ENCODE peak calls at places on chromosome 1, in eight cellular contexts. H is cardiac fibroblast, M is AG04450, I is astrocyte, P is GM06990, B is adrenal gland, U is neural progenitor cell, D is heart left ventricle. V is an unnamed sample.

GRCh38 chr1:168833801-168834224 is 104.8 kb upstream of the DPT start:
- DNase-seq in H (no peak), M (no peak), I (no peak), P (no peak), B (no peak), U (no peak), D (no peak), V (no peak)

GRCh38 chr1:13593511-13594131 is 10.0 kb downstream of the PDPN start:
- DNase-seq in H (peak; percentile 83), M (no peak), I (peak; percentile 96), P (no peak), B (no peak), U (peak; percentile 62), D (peak; percentile 34), V (no peak)

GRCh38 chr1:37989381-37989930 is 366 bp downstream of the SF3A3 start:
- DNase-seq in H (peak; percentile 22), M (no peak), I (peak; percentile 32), P (no peak), B (no peak), U (peak; percentile 75), D (no peak), V (peak; percentile 48)

GRCh38 chr1:111736548-111737215 is 2.5 kb downstream of the INKA2 start:
- DNase-seq in H (peak; percentile 74), M (no peak), I (no peak), P (no peak), B (peak; percentile 35), U (peak; percentile 31), D (peak; percentile 84), V (no peak)

GRCh38 chr1:147781056-147781471 is 20.7 kb upstream of the GJA5 start:
- DNase-seq in H (peak; percentile 62), M (no peak), I (peak; percentile 25), P (no peak), B (no peak), U (peak; percentile 57), D (no peak), V (no peak)

GRCh38 chr1:182032251-182032650 is 29.3 kb downstream of the ZNF648 start:
- DNase-seq in H (no peak), M (no peak), I (no peak), P (no peak), B (no peak), U (peak; percentile 18), D (no peak), V (no peak)

GRCh38 chr1:39758556-39759435 is 12.4 kb downstream of the OXCT2 start:
- DNase-seq in H (no peak), M (no peak), I (no peak), P (no peak), B (no peak), U (no peak), D (no peak), V (no peak)

GRCh38 chr1:106749906-106750305 is 306.6 kb upstream of the PRMT6 start:
- DNase-seq in H (no peak), M (no peak), I (no peak), P (no peak), B (no peak), U (no peak), D (no peak), V (no peak)

GRCh38 chr1:234400773-234401172 is 27.5 kb downstream of the COA6 start:
- DNase-seq in H (peak; percentile 22), M (no peak), I (no peak), P (no peak), B (no peak), U (no peak), D (no peak), V (peak; percentile 32)

GRCh38 chr1:244313346-244313745 is 138.4 kb downstream of the ADSS2 start:
- DNase-seq in H (no peak), M (no peak), I (no peak), P (no peak), B (no peak), U (no peak), D (no peak), V (no peak)

GRCh38 chr1:26787381-26787705 is 407 bp upstream of the PIGV start:
- DNase-seq in H (no peak), M (no peak), I (peak; percentile 59), P (no peak), B (no peak), U (peak; percentile 87), D (no peak), V (no peak)

GRCh38 chr1:5896706-5897105 is 95.5 kb downstream of the NPHP4 start:
- DNase-seq in H (no peak), M (no peak), I (no peak), P (no peak), B (no peak), U (peak; percentile 73), D (no peak), V (no peak)

GRCh38 chr1:33248244-33248643 is 8.0 kb upstream of the ZNF362 start:
- DNase-seq in H (no peak), M (no peak), I (no peak), P (no peak), B (no peak), U (no peak), D (no peak), V (no peak)

GRCh38 chr1:118249641-118250040 is 64.6 kb upstream of the SPAG17 start:
- DNase-seq in H (no peak), M (no peak), I (no peak), P (no peak), B (no peak), U (peak; percentile 32), D (no peak), V (no peak)

GRCh38 chr1:5740865-5741860 is 251.1 kb downstream of the NPHP4 start:
- DNase-seq in H (no peak), M (no peak), I (no peak), P (no peak), B (no peak), U (no peak), D (no peak), V (no peak)

GRCh38 chr1:21938791-21939538 is 1.9 kb upstream of the HSPG2 start:
- DNase-seq in H (peak; percentile 69), M (no peak), I (peak; percentile 47), P (no peak), B (no peak), U (no peak), D (no peak), V (no peak)

GRCh38 chr1:22711071-22711470 is 432 bp downstream of the EPHB2 start:
- DNase-seq in H (no peak), M (no peak), I (no peak), P (no peak), B (no peak), U (peak; percentile 53), D (no peak), V (no peak)

GRCh38 chr1:227886993-227887696 is 60.6 kb downstream of the WNT9A start:
- DNase-seq in H (peak; percentile 47), M (peak; percentile 30), I (peak; percentile 37), P (no peak), B (no peak), U (peak; percentile 61), D (peak; percentile 81), V (peak; percentile 42)

GRCh38 chr1:55747285-55747890 is 532.2 kb upstream of the USP24 start:
- DNase-seq in H (peak; percentile 74), M (peak; percentile 53), I (peak; percentile 25), P (no peak), B (no peak), U (no peak), D (peak; percentile 36), V (no peak)

GRCh38 chr1:99527078-99527477 is 118.8 kb upstream of the PALMD start:
- DNase-seq in H (peak; percentile 56), M (no peak), I (no peak), P (no peak), B (no peak), U (no peak), D (no peak), V (no peak)

GRCh38 chr1:30043731-30044408 is 679.5 kb downstream of the MATN1 start:
- DNase-seq in H (no peak), M (no peak), I (no peak), P (no peak), B (no peak), U (no peak), D (no peak), V (no peak)

GRCh38 chr1:23989249-23989648 is 9.1 kb upstream of the SRSF10 start:
- DNase-seq in H (no peak), M (no peak), I (no peak), P (no peak), B (no peak), U (no peak), D (no peak), V (no peak)

GRCh38 chr1:53288247-53289049 is 39.4 kb downstream of the LRP8 start:
- DNase-seq in H (no peak), M (no peak), I (no peak), P (no peak), B (no peak), U (peak; percentile 95), D (no peak), V (no peak)
- H3K4me3 ChIP-seq in H (no peak overlapping the region), M (no peak overlapping the region), I (no peak overlapping the region), P (no peak overlapping the region), B (no peak overlapping the region), U (peak overlapping the region; percentile 6), D (no peak overlapping the region), V (no peak overlapping the region)

DNA sequence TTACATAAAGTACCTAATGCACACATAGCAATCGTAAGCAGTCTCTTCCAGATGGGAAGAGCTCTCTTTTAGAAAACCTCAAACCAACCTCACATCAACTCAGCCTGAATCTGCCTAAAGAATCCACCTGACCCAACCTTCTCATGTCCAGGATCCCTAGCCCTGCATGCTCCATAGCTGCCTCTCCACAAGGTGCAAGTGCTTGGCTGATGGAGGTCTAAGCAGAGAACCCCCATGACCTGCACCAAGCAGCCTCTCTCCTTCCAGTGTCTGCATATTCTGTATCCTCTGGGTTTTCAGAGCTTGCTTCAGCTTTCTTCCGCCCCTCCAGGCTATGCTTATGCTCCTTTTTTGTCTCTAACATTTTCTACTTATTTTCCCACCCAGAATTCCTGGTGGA is 2.5 kb downstream of the LY9 start:
- DNase-seq in H (no peak), M (no peak), I (no peak), P (no peak), B (no peak), U (no peak), D (no peak), V (no peak)
- H3K4me3 ChIP-seq in H (no peak overlapping the region), M (no peak overlapping the region), I (no peak overlapping the region), P (no peak overlapping the region), B (no peak overlapping the region), U (no peak overlapping the region), D (no peak overlapping the region), V (peak overlapping the region; percentile 98)

DNA sequence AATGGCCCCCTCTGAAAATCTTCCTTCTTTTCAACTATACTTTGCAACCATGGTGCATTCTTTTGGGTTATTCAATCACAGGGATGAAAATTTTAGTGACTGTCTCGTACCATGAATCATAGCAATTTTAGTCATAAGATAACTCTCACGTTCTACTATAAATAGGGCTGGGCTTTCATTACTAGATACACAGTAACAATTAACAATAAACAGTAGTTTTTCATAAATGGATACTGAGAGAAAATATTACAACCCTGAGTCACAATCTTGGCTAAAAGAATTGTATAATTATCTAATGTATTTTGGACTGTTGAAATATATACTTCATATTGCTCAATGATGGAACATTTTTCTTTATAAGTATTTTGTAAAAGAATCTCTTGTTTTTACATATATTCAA is 96.1 kb downstream of the TEX35 start:
- DNase-seq in H (peak; percentile 83), M (peak; percentile 60), I (peak; percentile 74), P (no peak), B (no peak), U (no peak), D (no peak), V (no peak)
- H3K4me3 ChIP-seq in H (no peak overlapping the region), M (no peak overlapping the region), I (no peak overlapping the region), P (no peak overlapping the region), B (no peak overlapping the region), U (no peak overlapping the region), D (no peak overlapping the region), V (no peak overlapping the region)

DNA sequence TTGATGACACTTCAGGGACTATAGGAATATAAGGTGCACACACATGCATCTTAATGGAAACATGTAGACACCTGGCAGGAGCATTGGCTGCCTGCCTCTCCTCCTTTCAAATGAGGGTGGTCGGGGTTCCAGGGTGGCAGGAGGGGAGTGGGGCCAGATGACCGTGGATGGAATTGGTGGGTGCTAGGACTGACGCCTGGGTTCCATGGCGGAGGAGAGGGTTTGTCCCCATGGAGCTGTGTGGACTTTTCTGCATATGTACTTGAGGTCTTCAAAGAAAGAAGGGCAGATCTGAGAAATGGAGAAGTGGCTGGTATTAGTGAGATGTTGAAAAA is 7.7 kb downstream of the PRRX1 start:
- DNase-seq in H (no peak), M (no peak), I (no peak), P (no peak), B (no peak), U (no peak), D (no peak), V (no peak)
- H3K4me3 ChIP-seq in H (no peak overlapping the region), M (no peak overlapping the region), I (peak overlapping the region; percentile 45), P (no peak overlapping the region), B (no peak overlapping the region), U (no peak overlapping the region), D (no peak overlapping the region), V (no peak overlapping the region)